ENCODE peak calls at places on chromosomes 16 and 17, in seven cellular contexts. One of them, this sample, is unnamed.

GRCh38 chr16:25716186-25716585 is 24.4 kb downstream of the HS3ST4 start:
- DNase-seq in neural progenitor cell: peak
- DNase-seq in A549: no peak
- DNase-seq in fibroblast of pulmonary artery: no peak
- DNase-seq in AG09319: no peak
- DNase-seq in cardiac muscle cell: no peak
- DNase-seq in AG04450: no peak
- DNase-seq in this sample: no peak

GRCh38 chr17:2707721-2708584 is 3.6 kb downstream of the CLUH start:
- DNase-seq in fibroblast of pulmonary artery: no peak
- DNase-seq in A549: peak
- DNase-seq in AG04450: no peak
- DNase-seq in AG09319: no peak
- DNase-seq in neural progenitor cell: peak
- DNase-seq in cardiac muscle cell: no peak
- DNase-seq in this sample: peak

GRCh38 chr17:42679001-42679491 is 2.3 kb upstream of the PLEKHH3 start:
- DNase-seq in neural progenitor cell: peak
- DNase-seq in A549: peak
- DNase-seq in AG04450: no peak
- DNase-seq in fibroblast of pulmonary artery: peak
- DNase-seq in AG09319: no peak
- DNase-seq in cardiac muscle cell: peak
- DNase-seq in this sample: peak

GRCh38 chr16:47815655-47816054 is 340.1 kb downstream of the ABCC12 start:
- DNase-seq in cardiac muscle cell: peak
- DNase-seq in neural progenitor cell: no peak
- DNase-seq in AG09319: no peak
- DNase-seq in A549: no peak
- DNase-seq in fibroblast of pulmonary artery: peak
- DNase-seq in AG04450: no peak
- DNase-seq in this sample: no peak

GRCh38 chr17:76511562-76512365 is 10.5 kb upstream of the RHBDF2 start:
- DNase-seq in fibroblast of pulmonary artery: peak
- DNase-seq in AG04450: no peak
- DNase-seq in neural progenitor cell: no peak
- DNase-seq in A549: no peak
- DNase-seq in cardiac muscle cell: peak
- DNase-seq in AG09319: no peak
- DNase-seq in this sample: no peak

GRCh38 chr16:8583199-8583598 is 7.1 kb downstream of the TMEM114 start:
- DNase-seq in cardiac muscle cell: no peak
- DNase-seq in fibroblast of pulmonary artery: no peak
- DNase-seq in neural progenitor cell: no peak
- DNase-seq in AG04450: no peak
- DNase-seq in A549: no peak
- DNase-seq in AG09319: no peak
- DNase-seq in this sample: no peak

GRCh38 chr17:56598471-56598870 is 5.0 kb downstream of the NOG start:
- DNase-seq in cardiac muscle cell: no peak
- DNase-seq in fibroblast of pulmonary artery: no peak
- DNase-seq in AG09319: no peak
- DNase-seq in A549: no peak
- DNase-seq in AG04450: no peak
- DNase-seq in neural progenitor cell: no peak
- DNase-seq in this sample: no peak

GRCh38 chr16:50856991-50857390 is 115.1 kb downstream of the CYLD start:
- DNase-seq in A549: no peak
- DNase-seq in neural progenitor cell: no peak
- DNase-seq in AG09319: no peak
- DNase-seq in fibroblast of pulmonary artery: no peak
- DNase-seq in AG04450: no peak
- DNase-seq in cardiac muscle cell: no peak
- DNase-seq in this sample: no peak

GRCh38 chr17:67557921-67558320 is 159.8 kb upstream of the NOL11 start:
- DNase-seq in cardiac muscle cell: peak
- DNase-seq in A549: no peak
- DNase-seq in fibroblast of pulmonary artery: peak
- DNase-seq in AG04450: no peak
- DNase-seq in neural progenitor cell: no peak
- DNase-seq in AG09319: no peak
- DNase-seq in this sample: no peak

GRCh38 chr16:35431829-35432663 is 1972.6 kb downstream of the TP53TG3F start:
- DNase-seq in fibroblast of pulmonary artery: no peak
- DNase-seq in AG04450: no peak
- DNase-seq in AG09319: no peak
- DNase-seq in A549: no peak
- DNase-seq in neural progenitor cell: no peak
- DNase-seq in cardiac muscle cell: no peak
- DNase-seq in this sample: peak

GRCh38 chr17:11144358-11145233 is 96.4 kb upstream of the SHISA6 start:
- DNase-seq in fibroblast of pulmonary artery: peak
- DNase-seq in AG09319: no peak
- DNase-seq in cardiac muscle cell: peak
- DNase-seq in neural progenitor cell: peak
- DNase-seq in AG04450: no peak
- DNase-seq in A549: peak
- DNase-seq in this sample: peak

GRCh38 chr16:62913333-62913732 is 877.1 kb upstream of the CDH8 start:
- DNase-seq in cardiac muscle cell: no peak
- DNase-seq in A549: no peak
- DNase-seq in AG04450: no peak
- DNase-seq in neural progenitor cell: no peak
- DNase-seq in AG09319: no peak
- DNase-seq in fibroblast of pulmonary artery: no peak
- DNase-seq in this sample: no peak

GRCh38 chr17:48618366-48618896 is 3.3 kb upstream of the HOXB8 start:
- DNase-seq in AG04450: no peak
- DNase-seq in AG09319: peak
- DNase-seq in fibroblast of pulmonary artery: peak
- DNase-seq in A549: peak
- DNase-seq in neural progenitor cell: peak
- DNase-seq in cardiac muscle cell: peak
- DNase-seq in this sample: peak

GRCh38 chr16:81251871-81252270 is 13.4 kb downstream of the BCO1 start:
- DNase-seq in cardiac muscle cell: peak
- DNase-seq in AG04450: no peak
- DNase-seq in AG09319: no peak
- DNase-seq in fibroblast of pulmonary artery: peak
- DNase-seq in neural progenitor cell: no peak
- DNase-seq in A549: no peak
- DNase-seq in this sample: no peak

GRCh38 chr17:5077781-5078105 is 524 bp upstream of the ZFP3 start:
- DNase-seq in AG09319: no peak
- DNase-seq in fibroblast of pulmonary artery: no peak
- DNase-seq in A549: no peak
- DNase-seq in cardiac muscle cell: no peak
- DNase-seq in AG04450: no peak
- DNase-seq in neural progenitor cell: no peak
- DNase-seq in this sample: no peak

GRCh38 chr16:31703526-31704128 is 170.0 kb upstream of the ZNF267 start:
- DNase-seq in AG04450: no peak
- DNase-seq in cardiac muscle cell: no peak
- DNase-seq in A549: no peak
- DNase-seq in AG09319: no peak
- DNase-seq in fibroblast of pulmonary artery: no peak
- DNase-seq in neural progenitor cell: no peak
- DNase-seq in this sample: no peak

GRCh38 chr17:27415090-27415795 is 41.0 kb upstream of the KSR1 start:
- DNase-seq in AG04450: no peak
- DNase-seq in A549: no peak
- DNase-seq in AG09319: no peak
- DNase-seq in fibroblast of pulmonary artery: no peak
- DNase-seq in cardiac muscle cell: no peak
- DNase-seq in neural progenitor cell: no peak
- DNase-seq in this sample: no peak

GRCh38 chr17:66087073-66087472 is 104.9 kb downstream of the CEP112 start:
- DNase-seq in A549: no peak
- DNase-seq in fibroblast of pulmonary artery: peak
- DNase-seq in cardiac muscle cell: peak
- DNase-seq in neural progenitor cell: no peak
- DNase-seq in AG09319: no peak
- DNase-seq in AG04450: no peak
- DNase-seq in this sample: no peak

GRCh38 chr17:77817953-77818352 is 140.6 kb upstream of the TNRC6C start:
- DNase-seq in cardiac muscle cell: no peak
- DNase-seq in AG04450: no peak
- DNase-seq in A549: no peak
- DNase-seq in neural progenitor cell: peak
- DNase-seq in fibroblast of pulmonary artery: no peak
- DNase-seq in AG09319: no peak
- DNase-seq in this sample: no peak

GRCh38 chr17:6392609-6393367 is 42.1 kb downstream of the AIPL1 start:
- DNase-seq in fibroblast of pulmonary artery: no peak
- DNase-seq in AG04450: no peak
- DNase-seq in neural progenitor cell: no peak
- DNase-seq in A549: no peak
- DNase-seq in cardiac muscle cell: no peak
- DNase-seq in AG09319: no peak
- DNase-seq in this sample: no peak

GRCh38 chr17:4397840-4398239 is 31.4 kb upstream of the UBE2G1 start:
- DNase-seq in neural progenitor cell: no peak
- DNase-seq in AG04450: no peak
- DNase-seq in A549: no peak
- DNase-seq in fibroblast of pulmonary artery: no peak
- DNase-seq in AG09319: no peak
- DNase-seq in cardiac muscle cell: no peak
- DNase-seq in this sample: no peak

GRCh38 chr16:89860747-89861304 is 12.6 kb upstream of the TCF25 start:
- DNase-seq in cardiac muscle cell: peak
- DNase-seq in A549: peak
- DNase-seq in AG09319: no peak
- DNase-seq in neural progenitor cell: peak
- DNase-seq in AG04450: no peak
- DNase-seq in fibroblast of pulmonary artery: peak
- DNase-seq in this sample: peak
- TF ChIP-seq CTCF in cardiac muscle cell: peak
- TF ChIP-seq CTCF in A549: peak
- TF ChIP-seq CTCF in AG09319: peak
- TF ChIP-seq CTCF in neural progenitor cell: peak
- TF ChIP-seq CTCF in AG04450: peak
- TF ChIP-seq CTCF in fibroblast of pulmonary artery: peak
- TF ChIP-seq CTCF in this sample: peak

GRCh38 chr17:80264048-80264792 is 3.6 kb downstream of the RNF213 start:
- DNase-seq in AG09319: no peak
- DNase-seq in fibroblast of pulmonary artery: no peak
- DNase-seq in A549: no peak
- DNase-seq in neural progenitor cell: no peak
- DNase-seq in AG04450: no peak
- DNase-seq in cardiac muscle cell: no peak
- DNase-seq in this sample: peak

GRCh38 chr17:80263253-80264047 is 2.8 kb downstream of the RNF213 start:
- DNase-seq in fibroblast of pulmonary artery: peak
- DNase-seq in AG04450: peak
- DNase-seq in cardiac muscle cell: peak
- DNase-seq in neural progenitor cell: no peak
- DNase-seq in AG09319: peak
- DNase-seq in A549: peak
- DNase-seq in this sample: peak

GRCh38 chr17:80262775-80263244 is 2.2 kb downstream of the RNF213 start:
- DNase-seq in A549: no peak
- DNase-seq in cardiac muscle cell: no peak
- DNase-seq in fibroblast of pulmonary artery: no peak
- DNase-seq in AG09319: no peak
- DNase-seq in neural progenitor cell: no peak
- DNase-seq in AG04450: no peak
- DNase-seq in this sample: no peak

GRCh38 chr17:80265205-80266068 is 4.8 kb downstream of the RNF213 start:
- DNase-seq in AG09319: no peak
- DNase-seq in fibroblast of pulmonary artery: no peak
- DNase-seq in cardiac muscle cell: no peak
- DNase-seq in neural progenitor cell: no peak
- DNase-seq in A549: no peak
- DNase-seq in AG04450: no peak
- DNase-seq in this sample: peak

DNA sequence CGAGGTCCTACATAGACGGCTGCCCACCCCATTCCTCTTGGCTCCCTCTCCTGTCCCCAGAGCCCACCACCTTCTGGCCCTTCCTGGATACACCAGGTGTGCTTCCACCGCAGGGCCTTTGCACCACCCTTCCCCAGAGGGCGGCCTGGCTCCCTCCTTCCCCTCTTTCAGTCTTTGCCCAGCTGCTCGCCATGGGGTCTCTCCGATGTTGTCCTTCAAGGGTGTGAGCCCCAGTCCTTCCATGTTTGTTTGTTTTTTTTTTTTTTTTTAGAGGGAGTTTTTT is 4.1 kb downstream of the RNF213 start:
- DNase-seq in neural progenitor cell: no peak
- DNase-seq in A549: no peak
- DNase-seq in AG04450: no peak
- DNase-seq in fibroblast of pulmonary artery: no peak
- DNase-seq in AG09319: no peak
- DNase-seq in cardiac muscle cell: no peak
- DNase-seq in this sample: no peak
- TF ChIP-seq CTCF in neural progenitor cell: no peak
- TF ChIP-seq CTCF in A549: no peak
- TF ChIP-seq CTCF in AG04450: no peak
- TF ChIP-seq CTCF in fibroblast of pulmonary artery: no peak
- TF ChIP-seq CTCF in AG09319: no peak
- TF ChIP-seq CTCF in cardiac muscle cell: no peak
- TF ChIP-seq CTCF in this sample: no peak

GRCh38 chr16:59108374-59108773 is 374.3 kb upstream of the GOT2 start:
- DNase-seq in A549: no peak
- DNase-seq in fibroblast of pulmonary artery: no peak
- DNase-seq in AG09319: no peak
- DNase-seq in cardiac muscle cell: no peak
- DNase-seq in AG04450: no peak
- DNase-seq in neural progenitor cell: no peak
- DNase-seq in this sample: no peak
- TF ChIP-seq CTCF in A549: peak
- TF ChIP-seq CTCF in fibroblast of pulmonary artery: no peak
- TF ChIP-seq CTCF in AG09319: no peak
- TF ChIP-seq CTCF in cardiac muscle cell: no peak
- TF ChIP-seq CTCF in AG04450: no peak
- TF ChIP-seq CTCF in neural progenitor cell: no peak
- TF ChIP-seq CTCF in this sample: no peak

DNA sequence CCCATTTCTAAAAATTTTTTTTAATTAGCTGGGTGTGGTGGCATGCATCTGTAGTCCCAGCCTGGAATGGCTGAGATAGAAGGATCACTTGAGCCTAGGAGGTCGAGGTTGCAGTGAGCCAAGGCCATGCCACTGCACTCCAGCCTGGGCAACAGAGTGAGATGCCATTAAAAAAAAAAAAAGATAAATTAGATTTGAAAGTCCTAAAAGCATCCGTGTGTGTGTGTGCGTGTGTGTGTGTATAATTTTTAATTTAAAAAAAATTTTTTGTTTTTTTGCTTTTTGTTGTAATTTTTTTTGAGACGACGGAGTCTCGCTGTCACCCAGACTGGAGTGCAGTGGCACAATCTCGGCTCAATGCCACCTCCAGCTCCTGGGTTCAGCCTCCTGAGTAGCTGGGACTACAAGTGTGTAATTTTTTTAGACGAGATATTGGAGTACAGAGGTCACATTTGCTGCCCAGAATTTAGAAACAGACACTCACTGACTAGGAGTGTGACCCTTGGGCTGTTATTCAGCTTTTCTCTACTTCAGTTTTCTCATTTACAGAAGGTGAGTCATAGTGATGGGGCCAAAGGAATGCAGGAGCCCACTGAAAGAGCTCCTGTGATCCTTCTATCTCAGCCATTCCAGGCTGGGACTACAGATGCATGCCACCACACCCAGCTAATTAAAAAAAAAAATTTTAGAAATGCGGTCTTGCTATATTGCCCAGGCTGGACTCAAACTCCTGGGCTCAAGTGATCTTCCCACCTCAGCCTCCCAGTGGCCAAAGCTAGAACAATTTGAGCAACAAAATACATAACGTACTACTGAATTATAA is 25.5 kb upstream of the TBX4 start:
- DNase-seq in neural progenitor cell: no peak
- DNase-seq in A549: peak
- DNase-seq in AG09319: no peak
- DNase-seq in cardiac muscle cell: no peak
- DNase-seq in fibroblast of pulmonary artery: no peak
- DNase-seq in AG04450: no peak
- DNase-seq in this sample: no peak
- TF ChIP-seq CTCF in neural progenitor cell: no peak
- TF ChIP-seq CTCF in A549: peak
- TF ChIP-seq CTCF in AG09319: no peak
- TF ChIP-seq CTCF in cardiac muscle cell: no peak
- TF ChIP-seq CTCF in fibroblast of pulmonary artery: no peak
- TF ChIP-seq CTCF in AG04450: peak
- TF ChIP-seq CTCF in this sample: no peak

This sample was measured in activated CD8-positive, alpha-beta T cell treated with anti-CD3 and anti-CD28 coated beads for 36 hours.